ENCODE peak calls at places on chromosomes 1 and 21, in nine cellular contexts. K, I, D, J, C, A, F, Q and V are unnamed samples.

GRCh38 chr1:46183926-46184557 is 7.8 kb upstream of the P3R3URF start:
- DNase-seq in K (no peak), I (no peak), D (no peak), J (no peak), C (no peak), A (no peak), F (no peak), Q (no peak), V (no peak)

GRCh38 chr21:41933259-41934079 is 20.3 kb downstream of the C2CD2 start:
- DNase-seq in K (no peak), I (no peak), D (no peak), J (no peak), C (peak), A (no peak), F (no peak), Q (no peak), V (no peak)

GRCh38 chr1:200873671-200874397 is 1.1 kb downstream of the GPR25 start:
- DNase-seq in K (no peak), I (no peak), D (no peak), J (peak), C (no peak), A (no peak), F (no peak), Q (no peak), V (no peak)

GRCh38 chr1:25467616-25468015 is 36.9 kb downstream of the MACO1 start:
- DNase-seq in K (no peak), I (no peak), D (no peak), J (no peak), C (no peak), A (no peak), F (no peak), Q (no peak), V (no peak)

GRCh38 chr1:158126425-158126824 is 54.3 kb upstream of the CD1D start:
- DNase-seq in K (no peak), I (no peak), D (no peak), J (no peak), C (no peak), A (no peak), F (no peak), Q (no peak), V (no peak)

GRCh38 chr1:244187310-244187709 is 136.2 kb downstream of the ZBTB18 start:
- DNase-seq in K (no peak), I (no peak), D (no peak), J (no peak), C (no peak), A (no peak), F (no peak), Q (peak), V (no peak)

GRCh38 chr1:94236021-94236491 is 1.3 kb downstream of the ARHGAP29 start:
- DNase-seq in K (no peak), I (no peak), D (no peak), J (no peak), C (peak), A (no peak), F (no peak), Q (no peak), V (no peak)

GRCh38 chr1:23273450-23274133 is 56.3 kb upstream of the HTR1D start:
- DNase-seq in K (no peak), I (no peak), D (peak), J (no peak), C (peak), A (no peak), F (no peak), Q (peak), V (no peak)

GRCh38 chr1:88659552-88659951 is 24.5 kb upstream of the PKN2 start:
- DNase-seq in K (no peak), I (no peak), D (no peak), J (no peak), C (no peak), A (no peak), F (no peak), Q (no peak), V (no peak)

GRCh38 chr1:42962641-42963377 is 4.1 kb upstream of the SLC2A1 start:
- DNase-seq in K (no peak), I (no peak), D (no peak), J (peak), C (peak), A (peak), F (no peak), Q (no peak), V (no peak)

GRCh38 chr1:67948155-67949075 is 102.0 kb downstream of the DIRAS3 start:
- DNase-seq in K (no peak), I (no peak), D (no peak), J (no peak), C (no peak), A (no peak), F (no peak), Q (no peak), V (no peak)

GRCh38 chr1:1068374-1069060 is 5.6 kb downstream of the RNF223 start:
- DNase-seq in K (no peak), I (no peak), D (peak), J (peak), C (no peak), A (no peak), F (peak), Q (no peak), V (peak)

GRCh38 chr1:159877695-159878444 is 15.4 kb upstream of the VSIG8 start:
- DNase-seq in K (no peak), I (no peak), D (no peak), J (peak), C (peak), A (no peak), F (no peak), Q (no peak), V (peak)

GRCh38 chr1:206909167-206909882 is 12.1 kb downstream of the IL24 start:
- DNase-seq in K (no peak), I (no peak), D (peak), J (peak), C (peak), A (peak), F (peak), Q (no peak), V (peak)

GRCh38 chr1:11839727-11840705 is 7.6 kb downstream of the NPPA start:
- DNase-seq in K (no peak), I (no peak), D (no peak), J (no peak), C (no peak), A (no peak), F (no peak), Q (no peak), V (no peak)

GRCh38 chr1:14215151-14215550 is 383.3 kb upstream of the KAZN start:
- DNase-seq in K (no peak), I (no peak), D (no peak), J (no peak), C (no peak), A (no peak), F (no peak), Q (no peak), V (no peak)

GRCh38 chr1:33974147-33974546 is 110.3 kb downstream of the HMGB4 start:
- DNase-seq in K (no peak), I (no peak), D (no peak), J (peak), C (no peak), A (no peak), F (no peak), Q (peak), V (no peak)

GRCh38 chr1:211634461-211634860 is 41.0 kb downstream of the NEK2 start:
- DNase-seq in K (no peak), I (no peak), D (no peak), J (no peak), C (no peak), A (no peak), F (no peak), Q (no peak), V (no peak)

GRCh38 chr1:107293901-107294600 is 153.2 kb downstream of the NTNG1 start:
- DNase-seq in K (no peak), I (no peak), D (no peak), J (no peak), C (no peak), A (no peak), F (no peak), Q (peak), V (no peak)